ENCODE peak calls at places on chromosome 2, in nine cellular contexts. T, M, G, P, R, L, S, W and C are unnamed samples.

GRCh38 chr2:101858246-101858645 is 133.5 kb upstream of the IL1R2 start:
- DNase-seq in T (no peak), M (no peak), G (no peak), P (no peak), R (no peak), L (no peak), S (no peak), W (no peak), C (no peak)

GRCh38 chr2:54818226-54818625 is 94.8 kb downstream of the EML6 start:
- DNase-seq in T (no peak), M (no peak), G (no peak), P (no peak), R (no peak), L (no peak), S (no peak), W (no peak), C (no peak)

GRCh38 chr2:42567389-42567788 is 1.0 kb upstream of the MTA3 start:
- DNase-seq in T (no peak), M (peak), G (no peak), P (peak), R (no peak), L (no peak), S (peak), W (no peak), C (no peak)

GRCh38 chr2:74458957-74459290 is 686 bp downstream of the WBP1 start:
- DNase-seq in T (no peak), M (no peak), G (no peak), P (no peak), R (no peak), L (no peak), S (no peak), W (no peak), C (no peak)

GRCh38 chr2:237222178-237222577 is 136.5 kb downstream of the COPS8 start:
- DNase-seq in T (no peak), M (peak), G (no peak), P (peak), R (peak), L (no peak), S (peak), W (no peak), C (no peak)

GRCh38 chr2:84865181-84865783 is 15.6 kb downstream of the TRABD2A start:
- DNase-seq in T (no peak), M (peak), G (no peak), P (no peak), R (no peak), L (peak), S (no peak), W (no peak), C (no peak)

GRCh38 chr2:237156131-237156856 is 70.6 kb downstream of the COPS8 start:
- DNase-seq in T (no peak), M (peak), G (no peak), P (peak), R (no peak), L (no peak), S (peak), W (peak), C (no peak)

GRCh38 chr2:231348703-231349373 is 46.7 kb upstream of the B3GNT7 start:
- DNase-seq in T (no peak), M (no peak), G (no peak), P (no peak), R (no peak), L (no peak), S (peak), W (no peak), C (no peak)

DNA sequence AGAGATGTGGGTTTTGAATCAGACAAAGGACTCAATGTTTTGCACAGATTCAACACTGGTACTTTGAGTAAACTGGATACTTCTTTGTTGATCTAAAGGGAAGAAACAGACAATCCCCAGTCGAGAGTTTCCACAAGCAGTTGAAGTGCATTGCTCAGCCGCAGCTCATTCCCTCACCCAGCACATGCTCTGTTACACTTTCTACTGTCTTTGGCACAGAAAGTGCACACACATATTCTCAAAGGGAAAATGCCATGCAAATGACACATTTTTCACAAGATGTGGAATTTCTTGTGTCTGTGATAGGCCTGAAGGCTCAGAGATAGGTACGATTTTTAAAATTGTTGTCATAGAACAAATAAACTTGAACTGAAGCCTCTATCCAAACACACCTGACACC is 258.9 kb upstream of the TRIB2 start:
- DNase-seq in T (no peak), M (peak), G (no peak), P (no peak), R (no peak), L (no peak), S (no peak), W (no peak), C (no peak)
- TF ChIP-seq CTCF in T (no peak), M (no peak), G (no peak), P (no peak), R (no peak), L (no peak), S (no peak), W (no peak), C (no peak)

DNA sequence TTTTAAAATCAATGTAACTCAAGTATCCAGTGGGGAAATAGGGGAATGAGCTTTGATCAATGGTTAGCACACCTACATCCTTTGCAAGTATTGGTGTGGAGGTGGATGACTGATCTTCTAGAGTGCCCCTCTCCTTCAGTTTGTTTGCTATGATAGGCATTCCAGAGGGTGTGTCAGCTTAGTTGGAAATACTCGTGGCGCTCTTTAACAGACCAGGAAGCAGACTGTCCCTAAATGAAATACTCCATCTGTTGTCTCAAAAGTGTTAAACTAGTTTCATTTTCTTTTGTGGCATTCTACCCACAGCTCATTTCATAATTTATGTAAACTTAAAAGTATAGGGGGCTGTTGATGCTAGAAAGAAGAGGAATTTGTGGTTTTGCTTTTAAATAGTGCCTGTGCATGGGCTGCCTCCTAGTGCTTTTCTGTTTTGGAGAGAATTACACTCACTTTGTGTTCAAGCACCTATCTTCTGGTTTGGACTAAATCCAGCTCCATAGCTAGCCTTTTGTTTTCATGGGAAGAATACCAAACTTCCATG is 66.2 kb downstream of the STAT1 start:
- DNase-seq in T (no peak), M (peak), G (no peak), P (peak), R (peak), L (no peak), S (peak), W (no peak), C (no peak)
- TF ChIP-seq CTCF in T (no peak), M (peak), G (no peak), P (peak), R (no peak), L (no peak), S (peak), W (peak), C (no peak)

DNA sequence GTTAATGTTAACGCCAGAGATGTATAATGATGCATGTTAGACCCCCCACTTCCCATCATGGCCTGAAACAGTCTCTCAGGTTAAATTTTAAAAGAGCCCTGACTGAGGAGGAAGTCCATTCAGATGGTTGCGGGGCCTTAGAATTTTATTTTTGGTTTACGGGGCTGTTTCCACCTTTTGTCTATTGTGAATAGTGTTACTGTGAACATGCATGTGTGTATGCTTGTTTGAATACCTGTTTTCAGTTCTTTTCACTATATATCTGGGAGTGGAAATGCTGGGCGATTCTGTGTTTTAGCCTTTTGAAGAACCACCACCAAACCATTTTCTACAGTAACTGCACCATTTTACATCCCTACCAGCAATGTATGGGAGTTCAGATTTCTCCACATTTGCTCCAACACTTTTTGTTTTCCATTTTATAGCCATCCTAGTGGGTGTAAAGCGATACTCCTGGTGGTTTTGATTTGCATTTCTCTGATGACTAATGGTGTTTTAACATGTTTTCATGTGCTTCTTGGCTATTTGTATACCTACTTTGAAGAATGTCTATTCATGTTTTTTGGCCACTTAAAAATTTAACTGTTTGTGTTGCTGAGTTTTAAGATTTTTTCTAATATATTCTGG is 133.0 kb downstream of the MYO3B start:
- DNase-seq in T (no peak), M (no peak), G (no peak), P (no peak), R (no peak), L (no peak), S (no peak), W (no peak), C (no peak)
- TF ChIP-seq CTCF in T (no peak), M (no peak), G (no peak), P (no peak), R (no peak), L (no peak), S (no peak), W (no peak), C (no peak)

DNA sequence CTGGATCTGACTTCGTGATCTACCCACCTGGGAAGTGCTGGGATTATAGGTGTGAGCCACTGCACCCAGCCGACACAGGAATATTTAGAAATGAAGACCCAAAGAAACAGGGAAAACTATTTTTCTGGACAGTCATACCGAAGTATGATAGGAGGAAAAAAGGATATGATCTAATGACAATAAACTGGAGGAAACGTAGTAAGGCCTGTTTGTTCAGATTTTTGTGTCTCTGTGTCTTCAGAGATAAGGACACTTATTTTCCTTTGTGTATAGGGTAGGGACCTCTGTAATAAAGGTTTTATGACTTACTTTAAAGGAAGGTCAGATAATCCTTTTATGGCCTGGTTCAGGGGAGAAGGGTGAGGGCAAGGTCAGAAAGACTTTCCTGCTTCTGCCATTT is 55.9 kb downstream of the GTF2A1L start:
- DNase-seq in T (no peak), M (no peak), G (no peak), P (no peak), R (no peak), L (no peak), S (no peak), W (no peak), C (no peak)
- TF ChIP-seq CTCF in T (no peak), M (no peak), G (no peak), P (no peak), R (no peak), L (no peak), S (no peak), W (no peak), C (no peak)

GRCh38 chr2:238339814-238340213 is 19.5 kb downstream of the TRAF3IP1 start:
- DNase-seq in T (no peak), M (no peak), G (no peak), P (no peak), R (no peak), L (no peak), S (no peak), W (no peak), C (no peak)
- TF ChIP-seq CTCF in T (peak), M (no peak), G (no peak), P (no peak), R (no peak), L (peak), S (no peak), W (no peak), C (peak)

GRCh38 chr2:130883520-130883919 is 46.8 kb downstream of the ARHGEF4 start:
- DNase-seq in T (no peak), M (no peak), G (no peak), P (no peak), R (no peak), L (no peak), S (no peak), W (no peak), C (no peak)

GRCh38 chr2:130884503-130884902 is 47.8 kb downstream of the ARHGEF4 start:
- DNase-seq in T (no peak), M (no peak), G (no peak), P (no peak), R (no peak), L (no peak), S (no peak), W (no peak), C (no peak)

GRCh38 chr2:130882991-130883390 is 46.3 kb downstream of the ARHGEF4 start:
- DNase-seq in T (no peak), M (no peak), G (no peak), P (no peak), R (no peak), L (no peak), S (no peak), W (no peak), C (no peak)

GRCh38 chr2:130884013-130884412 is 47.3 kb downstream of the ARHGEF4 start:
- DNase-seq in T (no peak), M (no peak), G (no peak), P (no peak), R (no peak), L (no peak), S (no peak), W (no peak), C (no peak)

GRCh38 chr2:130882111-130882510 is 45.4 kb downstream of the ARHGEF4 start:
- DNase-seq in T (no peak), M (no peak), G (no peak), P (no peak), R (no peak), L (no peak), S (no peak), W (no peak), C (no peak)
- TF ChIP-seq CTCF in T (no peak), M (no peak), G (no peak), P (no peak), R (no peak), L (no peak), S (no peak), W (no peak), C (no peak)

DNA sequence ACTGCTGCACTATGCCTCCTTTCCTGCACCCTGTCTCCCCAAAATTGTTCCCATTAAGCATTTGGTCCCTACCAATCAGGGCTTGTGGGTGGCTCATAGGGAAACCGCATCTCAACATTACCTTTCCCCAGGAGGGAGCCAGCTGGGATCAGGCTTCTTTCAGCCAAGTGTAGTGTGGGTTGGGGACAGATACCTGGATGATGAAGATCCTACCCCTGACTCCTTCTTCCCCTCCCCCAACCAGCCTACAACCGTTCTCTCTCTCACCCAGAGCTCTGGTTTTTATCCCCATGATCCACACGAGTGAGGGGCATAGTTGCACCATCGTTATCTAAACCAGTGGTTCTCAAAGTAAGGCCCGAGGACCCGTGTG is 40.0 kb downstream of the ACOXL start:
- DNase-seq in T (no peak), M (no peak), G (no peak), P (no peak), R (no peak), L (no peak), S (no peak), W (no peak), C (no peak)
- TF ChIP-seq CTCF in T (no peak), M (no peak), G (no peak), P (no peak), R (no peak), L (no peak), S (no peak), W (no peak), C (no peak)

DNA sequence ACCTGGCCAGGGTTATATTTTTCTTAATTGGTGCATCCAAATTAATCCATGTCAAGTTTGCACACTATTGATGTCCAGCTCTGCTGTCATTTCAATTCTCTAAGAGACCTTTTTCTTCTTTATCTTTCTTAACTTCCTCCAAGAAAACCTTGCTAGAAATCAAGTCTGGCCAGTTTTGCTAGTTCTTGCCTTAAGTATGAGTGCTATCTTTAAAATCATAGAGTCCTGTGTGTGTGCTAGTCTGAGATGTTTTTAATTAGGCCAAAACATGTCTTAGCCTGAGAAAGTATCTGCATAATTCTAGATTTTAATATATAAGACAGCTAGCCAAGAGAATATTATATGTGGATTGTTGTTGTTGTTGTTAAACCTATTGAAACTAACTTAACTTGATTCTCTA is 56.2 kb upstream of the SLC39A10 start:
- DNase-seq in T (no peak), M (no peak), G (no peak), P (no peak), R (no peak), L (no peak), S (no peak), W (no peak), C (no peak)
- TF ChIP-seq CTCF in T (no peak), M (no peak), G (no peak), P (no peak), R (no peak), L (no peak), S (no peak), W (no peak), C (no peak)